ENCODE peak calls at places on chromosomes 6 and 20, in four cellular contexts. K is GM04504, W is T-cell, Y is GM12865. D is an unnamed sample.

GRCh38 chr20:38272398-38272797 is 11.9 kb upstream of the KIAA1755 start:
- DNase-seq in K (no peak), W (no peak), Y (no peak), D (no peak)

GRCh38 chr6:31734703-31735500 is 1.4 kb downstream of the CLIC1 start:
- DNase-seq in K (peak; percentile 51), W (peak; percentile 35), Y (peak; percentile 88), D (peak; percentile 40)

GRCh38 chr6:138662474-138662873 is 111.1 kb upstream of the CCDC28A start:
- DNase-seq in K (no peak), W (no peak), Y (no peak), D (no peak)

GRCh38 chr6:43803783-43804549 is 34.0 kb downstream of the VEGFA start:
- DNase-seq in K (no peak), W (no peak), Y (no peak), D (no peak)

GRCh38 chr6:87941556-87942358 is 105.9 kb upstream of the SPACA1 start:
- DNase-seq in K (no peak), W (no peak), Y (no peak), D (no peak)

GRCh38 chr6:164378330-164378729 is 931.1 kb downstream of the C6orf118 start:
- DNase-seq in K (no peak), W (no peak), Y (no peak), D (no peak)

GRCh38 chr20:11180186-11180585 is 506.4 kb upstream of the JAG1 start:
- DNase-seq in K (no peak), W (no peak), Y (no peak), D (no peak)

GRCh38 chr6:81937296-81937937 is 184.9 kb upstream of the TENT5A start:
- DNase-seq in K (no peak), W (no peak), Y (no peak), D (no peak)

GRCh38 chr6:150004101-150004782 is 21.1 kb downstream of the RAET1L start:
- DNase-seq in K (no peak), W (peak; percentile 70), Y (peak; percentile 69), D (peak; percentile 81)

GRCh38 chr6:45044086-45044485 is 284.0 kb upstream of the RUNX2 start:
- DNase-seq in K (no peak), W (no peak), Y (no peak), D (no peak)

GRCh38 chr6:43840490-43841218 is 70.6 kb downstream of the VEGFA start:
- DNase-seq in K (no peak), W (no peak), Y (no peak), D (no peak)

GRCh38 chr6:169451065-169451840 is 197.6 kb upstream of the THBS2 start:
- DNase-seq in K (no peak), W (no peak), Y (no peak), D (no peak)

GRCh38 chr6:88165087-88165876 is 865 bp downstream of the CNR1 start:
- DNase-seq in K (no peak), W (no peak), Y (no peak), D (no peak)

GRCh38 chr6:52149076-52149475 is 37.1 kb upstream of the IL17A start:
- DNase-seq in K (no peak), W (no peak), Y (no peak), D (no peak)

GRCh38 chr20:13788167-13788834 is 3.5 kb downstream of the NDUFAF5 start:
- DNase-seq in K (no peak), W (peak; percentile 30), Y (peak; percentile 73), D (peak; percentile 12)

GRCh38 chr6:30325873-30326445 is 768 bp upstream of the TRIM39 start:
- DNase-seq in K (peak; percentile 9), W (peak; percentile 73), Y (peak; percentile 80), D (no peak)

GRCh38 chr6:81023007-81023582 is 729.4 kb downstream of the TENT5A start:
- DNase-seq in K (no peak), W (no peak), Y (no peak), D (no peak)

GRCh38 chr20:54654460-54654859 is 179.1 kb downstream of the DOK5 start:
- DNase-seq in K (no peak), W (no peak), Y (no peak), D (no peak)

GRCh38 chr20:44610313-44610965 is 28.1 kb downstream of the PKIG start:
- DNase-seq in K (no peak), W (no peak), Y (peak; percentile 18), D (peak; percentile 43)

GRCh38 chr6:403659-404655 is 12.4 kb downstream of the IRF4 start:
- DNase-seq in K (no peak), W (no peak), Y (peak; percentile 64), D (no peak)

GRCh38 chr6:830667-831327 is 137.9 kb upstream of the EXOC2 start:
- DNase-seq in K (no peak), W (no peak), Y (no peak), D (no peak)

GRCh38 chr20:63903796-63904570 is 9.1 kb downstream of the DNAJC5 start:
- DNase-seq in K (no peak), W (no peak), Y (no peak), D (no peak)

GRCh38 chr20:699811-700338 is 24.3 kb upstream of the SCRT2 start:
- DNase-seq in K (no peak), W (no peak), Y (no peak), D (no peak)

GRCh38 chr20:10276886-10277580 is 58.4 kb downstream of the SNAP25 start:
- DNase-seq in K (no peak), W (no peak), Y (no peak), D (no peak)

GRCh38 chr6:116073765-116074450 is 13.2 kb upstream of the FRK start:
- DNase-seq in K (peak; percentile 38), W (no peak), Y (no peak), D (no peak)

GRCh38 chr20:7742479-7742878 is 197.8 kb downstream of the HAO1 start:
- DNase-seq in K (no peak), W (no peak), Y (no peak), D (no peak)

GRCh38 chr20:23613676-23614075 is 8.0 kb upstream of the CST9 start:
- DNase-seq in K (no peak), W (no peak), Y (no peak), D (no peak)

GRCh38 chr6:19905584-19905983 is 68.4 kb downstream of the ID4 start:
- DNase-seq in K (no peak), W (no peak), Y (no peak), D (no peak)

GRCh38 chr20:2006452-2007381 is 12.9 kb upstream of the PDYN start:
- DNase-seq in K (no peak), W (peak; percentile 11), Y (peak; percentile 50), D (no peak)

GRCh38 chr20:51910202-51911050 is 108.1 kb upstream of the SALL4 start:
- DNase-seq in K (no peak), W (no peak), Y (no peak), D (no peak)